ENCODE peak calls at places on chromosomes 13 and 19, in ten cellular contexts. H, M, B, X, P, I, E, O, L and R are unnamed samples.

GRCh38 chr19:21492932-21493906 is 12.2 kb upstream of the ZNF429 start:
- ATAC-seq in H (no peak), M (peak; percentile 67), B (peak; percentile 35), X (no peak), P (no peak), I (peak; percentile 68), E (no peak), O (no peak), L (no peak), R (no peak)

GRCh38 chr13:99416411-99417121 is 84.7 kb upstream of the TM9SF2 start:
- ATAC-seq in H (peak; percentile 41), M (peak; percentile 54), B (no peak), X (no peak), P (no peak), I (no peak), E (no peak), O (peak; percentile 39), L (no peak), R (no peak)

GRCh38 chr19:49136771-49137171 is 17.4 kb downstream of the PPFIA3 start:
- ATAC-seq in H (no peak), M (no peak), B (peak; percentile 1), X (no peak), P (peak; percentile 62), I (peak; percentile 82), E (no peak), O (no peak), L (no peak), R (no peak)

GRCh38 chr13:19581675-19582074 is 20.3 kb upstream of the TPTE2 start:
- ATAC-seq in H (no peak), M (no peak), B (no peak), X (no peak), P (no peak), I (no peak), E (no peak), O (no peak), L (no peak), R (no peak)

GRCh38 chr19:7968796-7969559 is 25.5 kb upstream of the TIMM44 start:
- ATAC-seq in H (no peak), M (peak; percentile 66), B (no peak), X (no peak), P (no peak), I (no peak), E (no peak), O (no peak), L (no peak), R (no peak)

GRCh38 chr13:21850013-21851006 is 179.4 kb downstream of the FGF9 start:
- ATAC-seq in H (no peak), M (no peak), B (peak; percentile 19), X (no peak), P (no peak), I (peak; percentile 32), E (no peak), O (no peak), L (no peak), R (peak; percentile 20)

GRCh38 chr19:46022431-46023310 is at the start of gene PGLYRP1:
- ATAC-seq in H (no peak), M (no peak), B (peak; percentile 5), X (no peak), P (no peak), I (no peak), E (no peak), O (no peak), L (no peak), R (no peak)

GRCh38 chr13:32645854-32646253 is 59.6 kb downstream of the PDS5B start:
- ATAC-seq in H (no peak), M (no peak), B (peak; percentile 38), X (peak; percentile 63), P (no peak), I (no peak), E (no peak), O (peak; percentile 28), L (no peak), R (peak; percentile 62)

GRCh38 chr13:110640591-110641029 is 25.3 kb downstream of the NAXD start:
- ATAC-seq in H (no peak), M (no peak), B (no peak), X (no peak), P (peak; percentile 73), I (peak; percentile 24), E (no peak), O (no peak), L (no peak), R (no peak)

GRCh38 chr13:27523345-27524073 is 73.1 kb upstream of the MTIF3 start:
- ATAC-seq in H (no peak), M (no peak), B (peak; percentile 45), X (no peak), P (no peak), I (peak; percentile 34), E (no peak), O (no peak), L (no peak), R (peak; percentile 57)

GRCh38 chr13:21638319-21639282 is 32.3 kb upstream of the FGF9 start:
- ATAC-seq in H (peak; percentile 38), M (no peak), B (peak; percentile 58), X (peak; percentile 48), P (no peak), I (no peak), E (peak; percentile 10), O (no peak), L (no peak), R (no peak)

GRCh38 chr19:33393286-33394005 is 19.9 kb downstream of the CEBPG start:
- ATAC-seq in H (peak; percentile 13), M (no peak), B (no peak), X (no peak), P (no peak), I (no peak), E (no peak), O (no peak), L (peak; percentile 20), R (no peak)

GRCh38 chr19:3098515-3099346 is 4.6 kb downstream of the GNA11 start:
- ATAC-seq in H (no peak), M (peak; percentile 10), B (peak; percentile 40), X (peak; percentile 24), P (peak; percentile 79), I (peak; percentile 51), E (no peak), O (peak; percentile 27), L (no peak), R (no peak)

GRCh38 chr13:38308736-38309135 is 40.9 kb upstream of the UFM1 start:
- ATAC-seq in H (no peak), M (peak; percentile 100), B (no peak), X (no peak), P (no peak), I (no peak), E (peak; percentile 82), O (no peak), L (no peak), R (no peak)

GRCh38 chr13:48843630-48844380 is 131.9 kb upstream of the FNDC3A start:
- ATAC-seq in H (peak; percentile 32), M (no peak), B (no peak), X (no peak), P (no peak), I (no peak), E (no peak), O (no peak), L (no peak), R (no peak)

GRCh38 chr13:24152292-24153214 is 8.0 kb upstream of the SPATA13 start:
- ATAC-seq in H (peak; percentile 41), M (no peak), B (no peak), X (no peak), P (no peak), I (peak; percentile 65), E (no peak), O (no peak), L (no peak), R (no peak)

GRCh38 chr13:109211616-109212015 is 574.8 kb downstream of the IRS2 start:
- ATAC-seq in H (no peak), M (no peak), B (no peak), X (no peak), P (no peak), I (no peak), E (peak; percentile 83), O (no peak), L (peak; percentile 66), R (no peak)

GRCh38 chr19:3095375-3096191 is 1.4 kb downstream of the GNA11 start:
- ATAC-seq in H (peak; percentile 49), M (no peak), B (no peak), X (peak; percentile 57), P (peak; percentile 2), I (no peak), E (peak; percentile 6), O (peak; percentile 63), L (no peak), R (no peak)

GRCh38 chr19:11195169-11195568 is 2.2 kb downstream of the KANK2 start:
- ATAC-seq in H (no peak), M (no peak), B (no peak), X (no peak), P (no peak), I (no peak), E (peak; percentile 6), O (no peak), L (no peak), R (no peak)

GRCh38 chr13:78659450-78660110 is 625 bp upstream of the OBI1 start:
- ATAC-seq in H (no peak), M (no peak), B (no peak), X (no peak), P (peak; percentile 17), I (no peak), E (no peak), O (no peak), L (no peak), R (no peak)

GRCh38 chr19:38644719-38645118 is 2.7 kb upstream of the ACTN4 start:
- ATAC-seq in H (no peak), M (peak; percentile 21), B (no peak), X (no peak), P (no peak), I (no peak), E (peak; percentile 16), O (no peak), L (no peak), R (no peak)

GRCh38 chr19:51440846-51441409 is 17.3 kb downstream of the SIGLEC8 start:
- ATAC-seq in H (no peak), M (peak; percentile 21), B (peak; percentile 34), X (peak; percentile 14), P (no peak), I (no peak), E (peak; percentile 42), O (peak; percentile 4), L (peak; percentile 56), R (peak; percentile 57)

GRCh38 chr19:1383014-1383310 is 745 bp upstream of the NDUFS7 start:
- ATAC-seq in H (peak; percentile 34), M (no peak), B (no peak), X (no peak), P (peak; percentile 0), I (no peak), E (no peak), O (no peak), L (no peak), R (no peak)

GRCh38 chr19:12495002-12495802 is 10.6 kb upstream of the ZNF709 start:
- ATAC-seq in H (peak; percentile 94), M (peak; percentile 100), B (peak; percentile 100), X (peak; percentile 98), P (peak; percentile 100), I (peak; percentile 100), E (peak; percentile 97), O (peak; percentile 98), L (peak; percentile 100), R (peak; percentile 100)

GRCh38 chr19:41564515-41565383 is 11.2 kb upstream of the CEACAM21 start:
- ATAC-seq in H (no peak), M (peak; percentile 26), B (peak; percentile 57), X (no peak), P (peak; percentile 39), I (no peak), E (no peak), O (peak; percentile 8), L (no peak), R (peak; percentile 13)

GRCh38 chr19:39014037-39014436 is 18.3 kb downstream of the FBXO27 start:
- ATAC-seq in H (no peak), M (peak; percentile 33), B (no peak), X (no peak), P (no peak), I (no peak), E (no peak), O (no peak), L (peak; percentile 43), R (no peak)

GRCh38 chr19:4568884-4569283 is 9.4 kb upstream of the SEMA6B start:
- ATAC-seq in H (no peak), M (no peak), B (peak; percentile 60), X (no peak), P (no peak), I (no peak), E (no peak), O (no peak), L (no peak), R (no peak)